ENCODE peak calls at places on chromosomes 6 and 20, in ten cellular contexts. H, T, U, M, O, C, K, L, Y and N are unnamed samples.
A peak's percentile ranks its signal among the peaks of the same experiment; 100 is the strongest.

GRCh38 chr6:150403458-150404245 is 34.8 kb downstream of the IYD start:
- DNase-seq in L (no peak), C (no peak), O (no peak), K (no peak), M (no peak), H (peak; percentile 77), Y (peak; percentile 24), T (peak; percentile 43), U (no peak), N (no peak)

GRCh38 chr20:62496525-62497218 is 20.9 kb upstream of the GATA5 start:
- DNase-seq in U (peak; percentile 20), K (no peak), O (peak; percentile 72), C (no peak), L (no peak), M (peak; percentile 81), H (no peak), T (no peak), Y (no peak), N (no peak)

GRCh38 chr6:56954389-56955170 is at the start of gene BEND6:
- DNase-seq in K (peak; percentile 68), O (no peak), T (no peak), H (peak; percentile 13), L (peak; percentile 77), Y (peak; percentile 81), M (peak; percentile 67), C (peak; percentile 28), U (peak; percentile 74), N (peak; percentile 66)

GRCh38 chr20:34201531-34201930 is 39.7 kb upstream of the ASIP start:
- DNase-seq in K (no peak), Y (no peak), C (no peak), O (no peak), M (no peak), U (no peak), T (no peak), H (no peak), L (no peak), N (no peak)

GRCh38 chr20:40561187-40561586 is 127.8 kb downstream of the MAFB start:
- DNase-seq in H (no peak), C (no peak), K (no peak), M (no peak), T (no peak), Y (no peak), U (no peak), L (no peak), O (no peak), N (no peak)

GRCh38 chr6:1836690-1837089 is 227.0 kb downstream of the FOXC1 start:
- DNase-seq in H (no peak), K (no peak), Y (no peak), U (no peak), C (no peak), L (no peak), O (no peak), T (no peak), M (no peak), N (no peak)

GRCh38 chr6:110101885-110102284 is 77.6 kb downstream of the WASF1 start:
- DNase-seq in O (peak; percentile 86), H (no peak), Y (no peak), K (no peak), U (peak; percentile 56), L (no peak), M (peak; percentile 14), T (no peak), C (no peak), N (no peak)

GRCh38 chr6:123829302-123829953 is 25.8 kb downstream of the NKAIN2 start:
- DNase-seq in M (no peak), K (no peak), U (no peak), O (no peak), C (no peak), Y (no peak), L (no peak), H (no peak), T (no peak), N (no peak)

GRCh38 chr6:43723737-43724295 is 36.2 kb upstream of the MRPS18A start:
- DNase-seq in U (peak; percentile 89), K (no peak), Y (no peak), M (peak; percentile 80), L (peak; percentile 75), C (peak; percentile 84), T (no peak), H (peak; percentile 65), O (peak; percentile 86), N (peak; percentile 59)

GRCh38 chr6:36373368-36374009 is 14.0 kb downstream of the ETV7 start:
- DNase-seq in T (peak; percentile 33), U (no peak), K (peak; percentile 57), O (no peak), M (no peak), L (no peak), C (no peak), H (no peak), Y (no peak), N (no peak)

DNA sequence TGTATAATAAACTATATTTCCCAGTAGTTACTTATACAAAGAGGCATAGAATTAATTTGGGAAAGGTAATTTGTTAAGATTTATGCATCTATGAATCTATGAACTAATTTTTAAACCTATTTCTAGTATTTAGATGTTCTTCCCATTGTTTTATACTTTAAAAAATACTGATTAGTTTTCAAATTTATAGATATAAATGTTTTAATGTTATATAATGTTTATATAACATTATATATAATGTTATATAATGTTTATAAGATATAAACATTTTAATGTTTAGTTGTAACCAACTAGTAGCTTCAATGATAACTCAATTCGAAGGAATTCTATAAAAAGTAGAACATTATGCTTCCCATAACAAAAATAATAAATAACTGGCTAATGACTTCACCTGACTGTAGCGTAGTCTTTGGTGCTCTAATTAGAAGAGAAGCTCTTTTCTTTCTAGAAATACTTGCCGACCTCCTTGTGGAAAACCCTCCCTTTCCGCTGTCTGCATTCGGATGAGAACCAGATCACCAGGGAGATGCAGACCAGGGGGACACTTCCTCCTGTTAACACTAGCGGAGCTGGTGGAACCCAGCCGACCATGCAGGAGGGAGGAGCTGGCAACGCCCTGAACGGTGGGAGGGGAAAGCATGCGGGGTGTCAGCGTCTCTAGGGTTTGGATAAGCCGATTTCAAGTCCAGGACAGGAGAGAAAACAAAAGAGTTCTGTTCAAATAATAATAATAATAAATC is 158.4 kb downstream of the OR2B2 start:
- DNase-seq in Y (peak; percentile 86), O (peak; percentile 87), K (peak; percentile 77), U (peak; percentile 93), T (peak; percentile 16), M (peak; percentile 82), H (peak; percentile 53), C (peak; percentile 83), L (peak; percentile 84), N (no peak)
- TF ChIP-seq CTCF in Y (no peak), O (peak; percentile 27), K (no peak), U (no peak), T (peak; percentile 27), M (no peak), H (no peak), C (no peak), L (no peak), N (peak; percentile 38)

DNA sequence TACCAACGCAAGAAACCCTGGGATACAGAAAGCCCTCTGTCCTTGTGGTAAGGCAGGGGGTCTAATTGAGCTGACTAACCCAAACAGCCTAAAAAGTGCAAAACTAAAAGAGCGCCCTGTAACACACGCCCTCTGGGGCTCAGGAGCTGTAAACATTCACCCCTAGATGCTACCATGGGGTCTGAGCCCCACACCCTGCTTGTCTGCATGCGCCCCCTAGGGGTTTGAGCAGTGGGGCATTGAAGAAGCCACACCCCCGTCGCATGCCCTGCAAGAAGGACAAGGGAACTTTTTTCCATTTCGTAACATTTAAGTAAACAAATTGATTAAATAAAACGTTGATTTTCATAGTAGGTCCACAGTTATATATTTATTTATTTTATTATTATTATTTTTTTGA is 616.9 kb upstream of the MAN1A1 start:
- DNase-seq in L (no peak), T (no peak), C (peak; percentile 14), M (peak; percentile 86), K (no peak), H (no peak), U (peak; percentile 52), Y (no peak), O (peak; percentile 66), N (no peak)
- TF ChIP-seq CTCF in L (no peak), T (no peak), C (peak; percentile 54), M (peak; percentile 63), K (no peak), H (no peak), U (peak; percentile 42), Y (no peak), O (peak; percentile 78), N (no peak)

GRCh38 chr6:160030103-160030502 is 61.2 kb downstream of the IGF2R start:
- DNase-seq in K (peak; percentile 83), T (peak; percentile 86), L (peak; percentile 91), Y (peak; percentile 91), O (no peak), U (no peak), H (peak; percentile 93), C (no peak), M (no peak), N (no peak)
- TF ChIP-seq CTCF in K (no peak), T (no peak), L (no peak), Y (no peak), O (no peak), U (no peak), H (no peak), C (no peak), M (no peak), N (peak; percentile 55)

GRCh38 chr20:23244207-23244915 is 106.2 kb upstream of the NXT1 start:
- DNase-seq in Y (no peak), L (no peak), U (no peak), H (no peak), T (no peak), M (no peak), K (no peak), O (no peak), C (no peak), N (no peak)

GRCh38 chr20:23246682-23247664 is 103.6 kb upstream of the NXT1 start:
- DNase-seq in M (no peak), H (peak; percentile 67), Y (no peak), U (peak; percentile 59), L (no peak), T (no peak), C (no peak), O (peak; percentile 2), K (no peak), N (no peak)

GRCh38 chr20:23244916-23245552 is 105.6 kb upstream of the NXT1 start:
- DNase-seq in T (no peak), O (no peak), U (no peak), M (no peak), C (no peak), L (no peak), Y (no peak), H (no peak), K (no peak), N (no peak)

GRCh38 chr20:23243791-23244190 is 106.8 kb upstream of the NXT1 start:
- DNase-seq in C (no peak), Y (no peak), M (no peak), H (no peak), O (peak; percentile 1), U (no peak), T (no peak), L (no peak), K (no peak), N (no peak)

DNA sequence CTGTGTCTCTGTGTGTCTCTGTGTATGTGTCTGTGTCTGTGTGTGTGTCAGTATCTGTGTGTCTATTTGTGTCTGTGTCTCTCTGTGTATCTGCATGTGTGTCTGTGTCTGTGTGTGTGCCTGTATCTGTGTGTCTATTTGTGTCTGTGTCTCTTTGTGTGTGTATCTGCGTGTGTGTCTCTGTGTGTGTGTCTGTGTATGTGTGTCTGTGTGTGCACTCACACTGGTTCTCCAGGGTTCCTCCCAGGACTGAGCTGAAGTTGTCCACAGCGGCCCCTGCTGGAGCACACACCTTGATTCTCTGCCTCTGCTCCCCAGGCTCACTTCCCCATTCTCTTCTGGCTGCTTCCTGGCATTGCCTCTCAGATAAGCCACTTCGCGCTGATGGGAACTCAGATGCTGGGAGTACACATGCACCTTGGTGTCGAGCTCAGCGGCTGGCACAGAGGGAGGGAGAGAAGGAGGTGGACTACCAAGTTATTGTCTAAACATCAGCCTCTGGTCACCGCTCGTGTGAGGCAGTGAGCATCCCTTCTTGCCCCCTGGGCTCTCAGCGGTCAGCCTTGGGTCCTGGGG is 105.0 kb upstream of the NXT1 start:
- DNase-seq in Y (no peak), C (peak; percentile 52), O (peak; percentile 22), L (no peak), H (peak; percentile 73), M (peak; percentile 68), U (peak; percentile 78), K (no peak), T (no peak), N (no peak)
- TF ChIP-seq CTCF in Y (peak; percentile 57), C (peak; percentile 87), O (peak; percentile 65), L (no peak), H (peak; percentile 59), M (peak; percentile 14), U (peak; percentile 80), K (no peak), T (peak; percentile 44), N (peak; percentile 77)